ENCODE peak calls at places on chromosome 12, in seven cellular contexts. One of them, this sample, is unnamed.

GRCh38 chr12:14545144-14546124 is 22.2 kb downstream of the PLBD1 start:
- DNase-seq in B cell: no peak
- DNase-seq in heart left ventricle: no peak
- DNase-seq in GM13977: no peak
- DNase-seq in T1000: no peak
- DNase-seq in HEK293T: no peak
- DNase-seq in GM19239: no peak
- DNase-seq in this sample: no peak

GRCh38 chr12:89305373-89305772 is 46.9 kb downstream of the DUSP6 start:
- DNase-seq in heart left ventricle: no peak
- DNase-seq in HEK293T: no peak
- DNase-seq in T1000: no peak
- DNase-seq in B cell: no peak
- DNase-seq in GM13977: no peak
- DNase-seq in GM19239: no peak
- DNase-seq in this sample: no peak

GRCh38 chr12:124020398-124021024 is 47.5 kb downstream of the ZNF664 start:
- DNase-seq in GM19239: no peak
- DNase-seq in heart left ventricle: no peak
- DNase-seq in B cell: no peak
- DNase-seq in GM13977: no peak
- DNase-seq in T1000: no peak
- DNase-seq in HEK293T: no peak
- DNase-seq in this sample: no peak

GRCh38 chr12:48820406-48820805 is 2.1 kb downstream of the CACNB3 start:
- DNase-seq in GM13977: no peak
- DNase-seq in T1000: no peak
- DNase-seq in GM19239: no peak
- DNase-seq in B cell: no peak
- DNase-seq in HEK293T: no peak
- DNase-seq in heart left ventricle: no peak
- DNase-seq in this sample: no peak

GRCh38 chr12:1425396-1425729 is 169.0 kb downstream of the FBXL14 start:
- DNase-seq in T1000: no peak
- DNase-seq in GM19239: no peak
- DNase-seq in heart left ventricle: no peak
- DNase-seq in B cell: no peak
- DNase-seq in HEK293T: no peak
- DNase-seq in GM13977: no peak
- DNase-seq in this sample: no peak

GRCh38 chr12:88743946-88744685 is 163.8 kb upstream of the KITLG start:
- DNase-seq in GM13977: no peak
- DNase-seq in T1000: no peak
- DNase-seq in HEK293T: no peak
- DNase-seq in heart left ventricle: no peak
- DNase-seq in B cell: no peak
- DNase-seq in GM19239: no peak
- DNase-seq in this sample: no peak

GRCh38 chr12:6376079-6376941 is 947 bp upstream of the SCNN1A start:
- DNase-seq in B cell: no peak
- DNase-seq in HEK293T: peak
- DNase-seq in T1000: no peak
- DNase-seq in GM19239: no peak
- DNase-seq in heart left ventricle: peak
- DNase-seq in GM13977: no peak
- DNase-seq in this sample: no peak

GRCh38 chr12:115090783-115091182 is 406.8 kb upstream of the TBX3 start:
- DNase-seq in GM19239: no peak
- DNase-seq in T1000: no peak
- DNase-seq in B cell: no peak
- DNase-seq in HEK293T: no peak
- DNase-seq in GM13977: no peak
- DNase-seq in heart left ventricle: no peak
- DNase-seq in this sample: no peak

GRCh38 chr12:69653703-69654102 is 43.0 kb upstream of the LRRC10 start:
- DNase-seq in heart left ventricle: no peak
- DNase-seq in HEK293T: no peak
- DNase-seq in B cell: no peak
- DNase-seq in GM13977: no peak
- DNase-seq in GM19239: no peak
- DNase-seq in T1000: no peak
- DNase-seq in this sample: no peak

GRCh38 chr12:86331012-86331411 is 74.8 kb upstream of the MGAT4C start:
- DNase-seq in T1000: no peak
- DNase-seq in HEK293T: no peak
- DNase-seq in GM13977: no peak
- DNase-seq in B cell: no peak
- DNase-seq in heart left ventricle: no peak
- DNase-seq in GM19239: no peak
- DNase-seq in this sample: no peak

GRCh38 chr12:45939759-45940158 is 50.6 kb downstream of the SCAF11 start:
- DNase-seq in heart left ventricle: no peak
- DNase-seq in B cell: no peak
- DNase-seq in GM19239: no peak
- DNase-seq in T1000: no peak
- DNase-seq in GM13977: no peak
- DNase-seq in HEK293T: no peak
- DNase-seq in this sample: no peak

GRCh38 chr12:2382391-2383155 is 329.8 kb downstream of the CACNA1C start:
- DNase-seq in T1000: no peak
- DNase-seq in heart left ventricle: no peak
- DNase-seq in GM13977: no peak
- DNase-seq in GM19239: no peak
- DNase-seq in HEK293T: no peak
- DNase-seq in B cell: no peak
- DNase-seq in this sample: no peak

GRCh38 chr12:19848426-19848825 is 409.1 kb downstream of the AEBP2 start:
- DNase-seq in GM13977: no peak
- DNase-seq in GM19239: no peak
- DNase-seq in B cell: no peak
- DNase-seq in HEK293T: no peak
- DNase-seq in heart left ventricle: no peak
- DNase-seq in T1000: no peak
- DNase-seq in this sample: no peak

GRCh38 chr12:29033519-29033918 is 115.6 kb upstream of the FAR2 start:
- DNase-seq in GM13977: no peak
- DNase-seq in heart left ventricle: no peak
- DNase-seq in HEK293T: no peak
- DNase-seq in B cell: no peak
- DNase-seq in T1000: no peak
- DNase-seq in GM19239: no peak
- DNase-seq in this sample: no peak

GRCh38 chr12:53754196-53754595 is 2.4 kb upstream of the CISTR start:
- DNase-seq in heart left ventricle: no peak
- DNase-seq in HEK293T: no peak
- DNase-seq in T1000: no peak
- DNase-seq in GM19239: no peak
- DNase-seq in GM13977: no peak
- DNase-seq in B cell: peak
- DNase-seq in this sample: peak

GRCh38 chr12:80837342-80837978 is 100.3 kb downstream of the LIN7A start:
- DNase-seq in GM13977: no peak
- DNase-seq in heart left ventricle: no peak
- DNase-seq in T1000: no peak
- DNase-seq in GM19239: no peak
- DNase-seq in HEK293T: peak
- DNase-seq in B cell: no peak
- DNase-seq in this sample: no peak

GRCh38 chr12:125193798-125194562 is 128.7 kb downstream of the AACS start:
- DNase-seq in HEK293T: no peak
- DNase-seq in GM19239: no peak
- DNase-seq in GM13977: no peak
- DNase-seq in heart left ventricle: no peak
- DNase-seq in B cell: no peak
- DNase-seq in T1000: peak
- DNase-seq in this sample: no peak

GRCh38 chr12:94994312-94994711 is 9.2 kb downstream of the NDUFA12 start:
- DNase-seq in heart left ventricle: no peak
- DNase-seq in T1000: peak
- DNase-seq in HEK293T: no peak
- DNase-seq in GM19239: no peak
- DNase-seq in B cell: no peak
- DNase-seq in GM13977: no peak
- DNase-seq in this sample: no peak

GRCh38 chr12:133222211-133222610 is 13.5 kb downstream of the ANHX start:
- DNase-seq in GM13977: no peak
- DNase-seq in GM19239: no peak
- DNase-seq in T1000: peak
- DNase-seq in B cell: no peak
- DNase-seq in HEK293T: no peak
- DNase-seq in heart left ventricle: no peak
- DNase-seq in this sample: no peak

GRCh38 chr12:73815072-73815660 is 722.5 kb upstream of the ATXN7L3B start:
- DNase-seq in T1000: no peak
- DNase-seq in heart left ventricle: no peak
- DNase-seq in GM13977: no peak
- DNase-seq in B cell: no peak
- DNase-seq in GM19239: no peak
- DNase-seq in HEK293T: no peak
- DNase-seq in this sample: no peak

GRCh38 chr12:126069549-126070165 is 1004.4 kb downstream of the AACS start:
- DNase-seq in B cell: no peak
- DNase-seq in HEK293T: peak
- DNase-seq in T1000: peak
- DNase-seq in GM19239: peak
- DNase-seq in GM13977: peak
- DNase-seq in heart left ventricle: no peak
- DNase-seq in this sample: peak

This sample was measured in germinal center.